ENCODE peak calls at places on chromosomes 5 and 9, in four cellular contexts. W is GM10248; B is mesenteric fat pad; P is activated CD4-positive, alpha-beta T cell treated with anti-CD3 and anti-CD28 coated beads for 24 hours. U is an unnamed sample.

GRCh38 chr5:124844371-124844770 is 97.9 kb upstream of the ZNF608 start:
- DNase-seq in W (no peak), P (no peak), B (no peak), U (no peak)

GRCh38 chr9:37302277-37302676 is 120.2 kb upstream of the GRHPR start:
- DNase-seq in B (no peak), P (no peak), W (peak; percentile 71), U (peak; percentile 46)

GRCh38 chr9:36788534-36788933 is 215.8 kb downstream of the MELK start:
- DNase-seq in P (no peak), B (peak; percentile 39), W (peak; percentile 38), U (no peak)

GRCh38 chr9:89319015-89319905 is 960 bp downstream of the SECISBP2 start:
- DNase-seq in W (no peak), B (no peak), P (no peak), U (peak; percentile 27)

GRCh38 chr5:58185397-58186195 is 274.3 kb downstream of the PLK2 start:
- DNase-seq in B (no peak), W (no peak), P (no peak), U (peak; percentile 38)

GRCh38 chr5:96433066-96433447 is at the start of gene PCSK1:
- DNase-seq in B (no peak), P (no peak), W (no peak), U (no peak)

GRCh38 chr9:104906441-104907277 is 21.3 kb downstream of the ABCA1 start:
- DNase-seq in W (no peak), P (no peak), B (no peak), U (peak; percentile 78)

GRCh38 chr9:121633144-121633714 is 18.2 kb upstream of the DAB2IP start:
- DNase-seq in W (no peak), P (no peak), B (no peak), U (no peak)

GRCh38 chr5:180739271-180739670 is 587 bp downstream of the OR2Y1 start:
- DNase-seq in W (no peak), P (no peak), B (no peak), U (no peak)

GRCh38 chr5:140327589-140327988 is 18.8 kb downstream of the HBEGF start:
- DNase-seq in P (no peak), W (no peak), B (no peak), U (peak; percentile 50)

GRCh38 chr9:128684325-128685021 is 4.5 kb upstream of the SET start:
- DNase-seq in B (no peak), P (peak; percentile 61), W (peak; percentile 88), U (peak; percentile 83)

GRCh38 chr9:86454701-86455402 is 100.6 kb upstream of the TUT7 start:
- DNase-seq in B (no peak), P (no peak), W (no peak), U (peak; percentile 29)

U was measured in EH.